ENCODE peak calls at places on chromosomes 16 and 17, in five cellular contexts. T is T follicular helper cell, A is HS-5, W is progenitor cell of endocrine pancreas, C is EH. F is an unnamed sample.

GRCh38 chr17:49074851-49075540 is 57.6 kb upstream of the B4GALNT2 start:
- DNase-seq in T (no peak), A (no peak), W (no peak), C (peak), F (no peak)

GRCh38 chr17:39704821-39705551 is 5.1 kb downstream of the ERBB2 start:
- DNase-seq in T (no peak), A (no peak), W (no peak), C (peak), F (no peak)

GRCh38 chr17:69043098-69043497 is 17.6 kb downstream of the ABCA9 start:
- DNase-seq in T (no peak), A (no peak), W (no peak), C (no peak), F (no peak)

GRCh38 chr16:25108054-25108453 is 3.5 kb upstream of the LCMT1 start:
- DNase-seq in T (peak), A (no peak), W (no peak), C (no peak), F (no peak)

GRCh38 chr17:5695480-5695879 is 111.2 kb upstream of the NLRP1 start:
- DNase-seq in T (no peak), A (no peak), W (no peak), C (no peak), F (no peak)

GRCh38 chr16:2194852-2195315 is 1.5 kb downstream of the CASKIN1 start:
- DNase-seq in T (peak), A (no peak), W (no peak), C (peak), F (peak)

GRCh38 chr16:12601290-12601900 is 202.3 kb downstream of the CPPED1 start:
- DNase-seq in T (no peak), A (no peak), W (no peak), C (no peak), F (no peak)

GRCh38 chr16:49855280-49855821 is 561 bp downstream of the ZNF423 start:
- DNase-seq in T (peak), A (no peak), W (peak), C (peak), F (peak)

GRCh38 chr16:28597692-28598261 is 927 bp upstream of the SULT1A2 start:
- DNase-seq in T (no peak), A (no peak), W (no peak), C (no peak), F (no peak)

GRCh38 chr17:83149761-83150251 is 70.4 kb downstream of the METRNL start:
- DNase-seq in T (no peak), A (no peak), W (no peak), C (peak), F (no peak)

GRCh38 chr17:9330903-9331272 is 244.7 kb downstream of the STX8 start:
- DNase-seq in T (no peak), A (no peak), W (no peak), C (no peak), F (no peak)

GRCh38 chr16:64092284-64092683 is 1029.6 kb downstream of the CDH11 start:
- DNase-seq in T (no peak), A (peak), W (no peak), C (peak), F (peak)

GRCh38 chr16:35208001-35208935 is 1748.9 kb downstream of the TP53TG3F start:
- DNase-seq in T (no peak), A (no peak), W (no peak), C (no peak), F (no peak)

GRCh38 chr17:81966343-81967243 is 5.6 kb upstream of the NOTUM start:
- DNase-seq in T (no peak), A (no peak), W (no peak), C (no peak), F (no peak)

F was measured in mammary epithelial cell.